ENCODE peak calls at places on chromosomes 6 and 20, in four cellular contexts. W, B, T and P are unnamed samples.

GRCh38 chr6:151847064-151847463 is 39.6 kb downstream of the ESR1 start:
- DNase-seq in W (no peak), B (no peak), T (peak; percentile 23), P (no peak)

GRCh38 chr6:49072146-49072545 is 390.9 kb downstream of the MMUT start:
- DNase-seq in W (no peak), B (no peak), T (no peak), P (no peak)

GRCh38 chr6:165743366-165743898 is 80.4 kb upstream of the PDE10A start:
- DNase-seq in T (no peak), B (no peak), W (no peak), P (no peak)

GRCh38 chr20:61263084-61263695 is 11.1 kb downstream of the CDH4 start:
- DNase-seq in B (no peak), W (no peak), T (peak; percentile 54), P (no peak)

GRCh38 chr20:7714549-7714948 is 225.7 kb downstream of the HAO1 start:
- DNase-seq in T (no peak), B (no peak), W (no peak), P (no peak)

GRCh38 chr6:34491091-34491430 is 25.2 kb downstream of the PACSIN1 start:
- DNase-seq in T (no peak), W (no peak), B (no peak), P (no peak)

GRCh38 chr6:84669945-84670344 is 94.5 kb downstream of the TBX18 start:
- DNase-seq in T (no peak), W (no peak), B (no peak), P (no peak)

GRCh38 chr20:50427740-50428462 is 82.3 kb upstream of the PTPN1 start:
- DNase-seq in W (no peak), T (no peak), B (no peak), P (no peak)

GRCh38 chr6:33628401-33628964 is 7.4 kb downstream of the ITPR3 start:
- DNase-seq in B (no peak), W (no peak), T (no peak), P (no peak)

GRCh38 chr20:63831696-63832686 is 927 bp upstream of the ZBTB46 start:
- DNase-seq in T (no peak), W (no peak), B (peak; percentile 75), P (no peak)

GRCh38 chr6:73774311-73774766 is 78.3 kb downstream of the CD109 start:
- DNase-seq in T (no peak), W (no peak), B (peak; percentile 68), P (no peak)

GRCh38 chr20:4088766-4089165 is 73.4 kb upstream of the RNF24 start:
- DNase-seq in W (no peak), B (no peak), T (no peak), P (no peak)

GRCh38 chr20:34938466-34939163 is 17.0 kb downstream of the GSS start:
- DNase-seq in B (peak; percentile 87), T (no peak), W (no peak), P (no peak)

GRCh38 chr6:123965894-123966293 is 162.2 kb downstream of the NKAIN2 start:
- DNase-seq in B (no peak), T (no peak), W (no peak), P (no peak)

GRCh38 chr6:87731080-87731479 is 29.0 kb upstream of the AKIRIN2 start:
- DNase-seq in B (no peak), W (no peak), T (no peak), P (no peak)

GRCh38 chr6:159400806-159401205 is 231.6 kb downstream of the FNDC1 start:
- DNase-seq in B (no peak), T (no peak), W (no peak), P (no peak)

GRCh38 chr6:151084275-151084674 is 155.5 kb upstream of the AKAP12 start:
- DNase-seq in T (no peak), W (no peak), B (no peak), P (no peak)

GRCh38 chr20:19495905-19496703 is 262.0 kb upstream of the RIN2 start:
- DNase-seq in W (no peak), T (no peak), B (no peak), P (no peak)

GRCh38 chr20:24866742-24867141 is 82.3 kb upstream of the CST7 start:
- DNase-seq in W (no peak), T (no peak), B (no peak), P (no peak)

DNA sequence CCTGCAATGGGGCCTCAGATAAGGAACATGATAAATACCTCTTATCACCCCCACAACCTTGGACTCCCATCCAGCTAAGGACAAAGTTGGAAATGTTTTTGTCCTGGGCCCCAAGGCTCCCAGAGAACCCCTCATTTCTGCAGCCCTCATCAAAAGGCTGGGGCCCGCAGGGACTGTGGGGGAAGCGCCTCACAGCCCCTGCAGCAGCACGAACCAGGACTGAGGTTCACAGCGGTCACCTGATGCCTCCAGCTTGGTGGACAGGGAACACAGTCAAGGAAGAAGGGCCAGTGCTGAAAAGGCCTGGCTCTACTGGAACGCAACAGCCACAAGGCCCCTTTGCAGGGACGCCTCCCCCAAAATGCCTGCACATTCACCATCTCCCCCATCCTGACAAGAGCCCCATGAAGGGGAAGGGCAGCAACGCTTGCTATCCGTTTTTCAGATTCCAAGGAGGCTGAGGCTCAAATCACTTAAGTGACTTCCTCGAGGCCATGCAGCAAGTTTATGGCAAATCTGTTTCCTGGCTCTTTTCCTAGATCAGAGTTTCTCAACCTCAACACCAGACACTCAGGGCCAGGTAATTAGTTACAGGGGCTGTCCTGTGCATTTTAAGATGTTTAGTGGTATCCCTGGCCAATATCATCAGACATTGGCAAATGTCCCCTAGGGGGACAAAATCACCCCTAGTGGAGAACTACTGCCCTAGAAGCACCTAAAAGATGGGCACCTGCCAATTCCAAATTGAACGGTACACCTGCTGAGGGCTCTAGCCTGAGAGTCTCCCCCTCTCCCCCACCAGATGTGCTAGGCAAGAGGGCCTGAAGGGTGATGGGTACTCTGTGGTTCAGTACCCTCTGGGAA is 10.5 kb downstream of the TFEB start:
- DNase-seq in T (no peak), B (no peak), W (no peak), P (no peak)
- TF ChIP-seq CTCF in T (no peak), B (no peak), W (no peak), P (no peak)

DNA sequence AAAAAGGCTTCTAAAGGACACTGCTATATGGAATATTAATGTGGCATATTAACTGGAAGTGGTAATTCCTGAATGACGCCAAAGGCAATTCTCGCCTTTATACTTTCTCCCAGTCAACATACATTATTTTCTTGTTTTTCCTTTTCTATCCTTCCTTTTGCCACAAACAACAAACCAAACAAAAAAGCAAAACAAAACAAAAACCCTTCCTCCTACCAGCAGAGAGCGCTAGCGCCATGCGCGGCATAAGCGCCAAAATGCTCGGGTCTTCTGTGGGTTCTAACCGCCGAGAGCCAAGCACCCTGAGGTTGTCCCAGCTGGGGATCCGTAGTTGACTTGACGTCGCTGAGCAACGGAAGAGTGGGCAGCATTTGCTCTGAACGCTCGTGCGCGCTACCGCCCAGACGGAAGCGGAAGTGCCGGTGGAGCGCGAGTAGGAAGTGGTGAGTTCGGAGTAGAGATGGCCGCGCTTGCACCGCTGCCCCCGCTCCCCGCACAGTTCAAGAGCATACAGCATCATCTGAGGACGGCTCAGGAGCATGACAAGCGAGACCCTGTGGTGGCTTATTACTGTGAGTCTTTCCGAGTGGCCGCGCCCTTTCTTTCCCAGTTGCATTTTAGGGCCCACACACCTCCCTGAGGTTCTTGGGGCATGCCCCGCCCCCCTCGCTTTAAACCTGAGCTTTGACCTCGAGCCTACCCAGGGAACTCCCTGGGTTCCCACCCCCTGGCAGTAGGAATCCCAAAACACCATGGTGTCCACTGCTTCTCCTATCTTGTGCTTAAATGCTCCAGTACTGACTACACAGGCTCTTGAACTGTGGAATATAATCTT is at the start of the genes NMBR and VTA1:
- DNase-seq in T (peak; percentile 98), B (peak; percentile 98), W (peak; percentile 94), P (peak; percentile 84)
- TF ChIP-seq CTCF in T (peak; percentile 92), B (peak; percentile 88), W (peak; percentile 81), P (peak; percentile 79)

GRCh38 chr20:21628800-21629199 is 76.7 kb upstream of the PAX1 start:
- DNase-seq in T (no peak), W (no peak), B (no peak), P (no peak)

GRCh38 chr20:21632654-21633053 is 72.8 kb upstream of the PAX1 start:
- DNase-seq in W (no peak), B (no peak), T (no peak), P (no peak)

GRCh38 chr20:21633829-21634228 is 71.6 kb upstream of the PAX1 start:
- DNase-seq in W (no peak), B (no peak), T (no peak), P (no peak)

GRCh38 chr20:21632031-21632430 is 73.4 kb upstream of the PAX1 start:
- DNase-seq in T (no peak), W (no peak), B (no peak), P (no peak)
- TF ChIP-seq CTCF in T (no peak), W (no peak), B (no peak), P (no peak)

GRCh38 chr20:53829086-53829703 is 235.6 kb upstream of the ZNF217 start:
- DNase-seq in T (no peak), B (no peak), W (no peak), P (no peak)
- TF ChIP-seq CTCF in T (no peak), B (no peak), W (no peak), P (no peak)

DNA sequence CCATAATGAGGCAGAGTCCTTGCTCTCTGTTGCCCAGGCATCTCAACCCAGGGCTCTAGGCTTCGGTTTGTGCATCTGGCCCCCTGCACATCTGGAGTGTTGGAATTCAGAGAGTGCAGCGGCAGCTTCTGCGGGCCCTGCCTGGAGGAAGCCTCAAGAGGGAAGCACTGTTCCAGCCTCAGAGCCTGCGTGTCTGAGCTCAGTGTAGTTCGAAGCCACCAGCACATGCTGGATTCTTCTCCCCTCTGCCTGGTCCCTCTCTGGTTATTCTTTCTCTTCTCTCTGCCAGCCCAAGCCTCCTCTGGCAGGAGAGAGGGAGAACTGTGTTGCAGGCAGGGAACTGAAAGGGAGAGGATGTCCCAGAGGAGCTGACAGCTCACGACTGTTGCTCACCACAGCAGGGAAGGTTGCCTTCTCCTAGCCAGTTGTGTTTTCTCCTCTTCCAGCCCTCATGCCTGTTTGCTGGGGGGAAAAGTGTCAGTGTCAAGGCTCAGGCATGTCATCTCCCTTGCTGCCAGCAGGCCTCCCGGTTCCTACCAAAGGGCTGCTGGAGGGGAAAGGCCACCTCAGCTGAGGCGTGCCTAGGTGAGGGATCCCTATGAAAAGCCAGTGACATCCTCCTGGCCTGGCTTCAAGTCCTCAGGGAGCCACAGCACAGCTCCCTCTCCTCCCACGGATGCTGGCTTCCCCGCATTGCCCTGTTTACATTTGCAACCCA is 126.0 kb upstream of the LRFN2 start:
- DNase-seq in B (no peak), T (no peak), W (no peak), P (no peak)
- TF ChIP-seq CTCF in B (no peak), T (no peak), W (no peak), P (no peak)

DNA sequence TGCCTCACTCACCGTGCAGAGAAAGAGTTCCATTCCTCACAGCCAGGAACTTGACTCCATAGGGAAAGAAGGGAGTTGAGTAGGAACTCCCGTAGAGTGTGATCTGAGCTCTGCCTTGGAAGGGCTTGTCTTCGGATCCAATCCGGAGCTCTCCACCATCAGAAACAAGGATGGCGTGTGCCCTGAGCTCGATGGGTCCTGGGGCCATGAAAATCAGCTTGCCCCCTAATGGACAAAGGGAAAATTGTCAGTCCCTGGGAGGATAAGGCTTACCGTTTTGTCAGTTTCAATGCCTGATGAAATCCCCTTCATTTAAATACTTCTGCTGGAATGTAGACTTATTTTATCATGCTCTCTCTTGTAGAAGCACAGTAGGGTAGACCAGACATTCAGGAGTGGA is 153.3 kb downstream of the PKHD1 start:
- DNase-seq in T (no peak), W (no peak), B (no peak), P (peak; percentile 28)
- TF ChIP-seq CTCF in T (no peak), W (no peak), B (no peak), P (peak; percentile 40)

GRCh38 chr6:558089-558488 is 98.8 kb downstream of the HUS1B start:
- DNase-seq in T (no peak), B (no peak), W (no peak), P (peak; percentile 43)
- TF ChIP-seq CTCF in T (peak; percentile 59), B (no peak), W (no peak), P (no peak)